ENCODE peak calls at places on chromosomes 13 and 19, in ten cellular contexts. O is activated CD8-positive, alpha-beta memory T cell treated with anti-CD3 and anti-CD28 coated beads for 1 hour; Y is kidney tubule cell; D is body of pancreas; V is MG63; P is fibroblast of lung; L is HS-5; Z is T-helper 17 cell; E is dorsolateral prefrontal cortex; T is activated naive CD4-positive, alpha-beta T cell. R is an unnamed sample.

GRCh38 chr19:10270616-10271394 is at the start of gene ICAM1:
- DNase-seq in O (peak), Z (peak), T (peak), E (no peak), V (peak), D (peak), P (peak), Y (peak), L (peak), R (no peak)

GRCh38 chr19:6588508-6589345 is 2.2 kb downstream of the CD70 start:
- DNase-seq in O (no peak), T (no peak), L (no peak), D (no peak), Z (no peak), E (no peak), V (no peak), Y (no peak), P (no peak), R (no peak)

GRCh38 chr13:55439450-55439849 is 1701.3 kb upstream of the PRR20A start:
- DNase-seq in T (no peak), D (no peak), Y (no peak), E (no peak), P (no peak), V (no peak), L (no peak), Z (no peak), O (no peak), R (no peak)

GRCh38 chr13:91313103-91313502 is 34.4 kb upstream of the MIR17HG start:
- DNase-seq in T (no peak), Z (no peak), D (no peak), V (no peak), P (peak), O (no peak), Y (peak), E (no peak), L (peak), R (no peak)

GRCh38 chr13:35687336-35687735 is 210.8 kb upstream of the MAB21L1 start:
- DNase-seq in L (no peak), Y (no peak), E (no peak), P (no peak), Z (no peak), O (no peak), V (no peak), D (no peak), T (no peak), R (no peak)

GRCh38 chr19:18612772-18613588 is at the start of gene TMEM59L:
- DNase-seq in P (no peak), V (no peak), D (no peak), Y (no peak), Z (peak), T (no peak), L (no peak), E (peak), O (no peak), R (no peak)

GRCh38 chr13:110176431-110176830 is 130.5 kb downstream of the COL4A1 start:
- DNase-seq in O (no peak), T (no peak), L (no peak), P (no peak), Z (no peak), Y (no peak), V (no peak), D (no peak), E (no peak), R (no peak)

GRCh38 chr19:48481846-48482639 is 12.9 kb downstream of the CYTH2 start:
- DNase-seq in O (no peak), L (no peak), Z (no peak), Y (no peak), P (no peak), E (no peak), T (no peak), V (no peak), D (no peak), R (no peak)

GRCh38 chr13:102847272-102848234 is 1.7 kb downstream of the ERCC5 start:
- DNase-seq in D (no peak), O (no peak), Z (no peak), L (no peak), V (no peak), P (peak), Y (peak), T (no peak), E (no peak), R (no peak)

GRCh38 chr19:18896421-18896841 is 473 bp upstream of the CERS1 start:
- DNase-seq in E (peak), D (no peak), V (no peak), Z (no peak), T (no peak), Y (no peak), O (no peak), L (no peak), P (peak), R (no peak)

GRCh38 chr19:54481326-54481930 is 8.3 kb upstream of the CDC42EP5 start:
- DNase-seq in D (peak), Z (no peak), L (no peak), O (no peak), P (no peak), E (no peak), T (no peak), V (peak), Y (peak), R (no peak)

GRCh38 chr13:58804832-58805231 is 1173.3 kb downstream of the PCDH17 start:
- DNase-seq in T (no peak), D (no peak), Y (no peak), P (no peak), Z (no peak), O (no peak), E (no peak), L (no peak), V (no peak), R (no peak)

GRCh38 chr13:51999525-51999924 is 11.7 kb downstream of the ATP7B start:
- DNase-seq in O (no peak), Y (peak), E (peak), Z (no peak), V (peak), T (no peak), L (no peak), D (peak), P (peak), R (no peak)

GRCh38 chr19:2428027-2428690 is 773 bp upstream of the TIMM13 start:
- DNase-seq in V (peak), L (no peak), E (no peak), Y (peak), T (no peak), D (peak), P (peak), Z (no peak), O (no peak), R (no peak)

GRCh38 chr13:110913322-110913721 is 1.5 kb downstream of the ANKRD10 start:
- DNase-seq in E (no peak), T (no peak), Z (no peak), V (no peak), D (peak), P (peak), Y (peak), O (no peak), L (no peak), R (no peak)

GRCh38 chr13:67275351-67275989 is 45.3 kb upstream of the PCDH9 start:
- DNase-seq in O (no peak), T (no peak), D (no peak), V (no peak), P (no peak), Y (no peak), L (no peak), E (no peak), Z (no peak), R (no peak)

GRCh38 chr19:8224394-8225145 is 15.4 kb downstream of the CERS4 start:
- DNase-seq in D (peak), Z (no peak), P (no peak), L (peak), T (no peak), V (peak), O (no peak), Y (peak), E (no peak), R (no peak)

GRCh38 chr13:79258489-79258888 is 147.6 kb downstream of the RBM26 start:
- DNase-seq in T (no peak), L (no peak), Y (no peak), O (no peak), D (no peak), V (no peak), P (no peak), Z (no peak), E (no peak), R (no peak)

GRCh38 chr13:67235265-67235664 is 5.1 kb upstream of the PCDH9 start:
- DNase-seq in Y (no peak), O (no peak), L (no peak), T (no peak), E (no peak), Z (no peak), P (no peak), V (no peak), D (no peak), R (no peak)

GRCh38 chr13:102974574-102975195 is 91.5 kb downstream of the SLC10A2 start:
- DNase-seq in L (no peak), D (no peak), Y (no peak), Z (no peak), V (no peak), E (no peak), O (no peak), T (no peak), P (no peak), R (no peak)

GRCh38 chr19:7833225-7834156 is 3.5 kb downstream of the EVI5L start:
- DNase-seq in Y (peak), Z (no peak), P (peak), O (no peak), T (no peak), L (peak), D (peak), E (peak), V (no peak), R (peak)

GRCh38 chr13:71460179-71460578 is 406.8 kb downstream of the DACH1 start:
- DNase-seq in V (no peak), E (no peak), Y (no peak), T (no peak), Z (no peak), D (no peak), L (no peak), O (no peak), P (peak), R (no peak)

GRCh38 chr19:41369769-41370168 is 5.8 kb upstream of the B9D2 start:
- DNase-seq in D (no peak), E (no peak), Y (no peak), V (no peak), P (no peak), L (no peak), Z (no peak), O (no peak), T (no peak), R (no peak)

GRCh38 chr13:44153536-44153935 is 220.1 kb upstream of the SERP2 start:
- DNase-seq in Y (no peak), Z (no peak), E (no peak), V (no peak), P (no peak), T (no peak), D (no peak), L (no peak), O (no peak), R (peak)

GRCh38 chr13:74778946-74779345 is 644.7 kb upstream of the KLF12 start:
- DNase-seq in Y (no peak), V (no peak), P (peak), L (no peak), Z (no peak), E (no peak), O (no peak), D (no peak), T (no peak), R (no peak)

GRCh38 chr19:51726049-51726448 is 2.3 kb upstream of the HAS1 start:
- DNase-seq in T (no peak), L (no peak), P (peak), E (peak), Z (no peak), V (peak), D (no peak), O (no peak), Y (peak), R (no peak)

GRCh38 chr19:29188704-29189375 is 24.1 kb downstream of the UQCRFS1 start:
- DNase-seq in L (no peak), Z (no peak), P (no peak), D (no peak), V (peak), E (no peak), O (no peak), Y (no peak), T (no peak), R (no peak)

GRCh38 chr19:3494051-3494450 is 6.4 kb downstream of the DOHH start:
- DNase-seq in T (no peak), D (no peak), L (no peak), Z (no peak), O (no peak), P (no peak), V (no peak), Y (no peak), E (peak), R (no peak)

GRCh38 chr19:20066861-20067260 is 10.9 kb upstream of the ZNF90 start:
- DNase-seq in P (no peak), D (no peak), Y (no peak), E (no peak), T (no peak), V (no peak), O (no peak), Z (no peak), L (no peak), R (no peak)

GRCh38 chr13:110131424-110131823 is 175.5 kb downstream of the COL4A1 start:
- DNase-seq in T (no peak), O (no peak), D (no peak), V (no peak), E (no peak), P (no peak), Y (no peak), L (no peak), Z (no peak), R (no peak)

GRCh38 chr19:41426952-41427646 is at the start of gene B3GNT8:
- DNase-seq in T (no peak), O (peak), Z (no peak), D (peak), E (no peak), L (no peak), Y (peak), V (no peak), P (peak), R (no peak)

GRCh38 chr13:40484101-40484800 is 182.2 kb downstream of the FOXO1 start:
- DNase-seq in O (no peak), P (no peak), T (no peak), E (no peak), D (no peak), V (peak), Y (no peak), Z (no peak), L (no peak), R (peak)

GRCh38 chr19:9885077-9885552 is 50.0 kb downstream of the PIN1 start:
- DNase-seq in P (peak), L (no peak), V (peak), T (no peak), Z (no peak), Y (no peak), E (peak), D (no peak), O (no peak), R (peak)

GRCh38 chr13:80341098-80341701 is at the start of gene SPRY2:
- DNase-seq in L (peak), T (peak), Y (peak), Z (no peak), O (no peak), D (peak), V (peak), E (peak), P (peak), R (peak)

GRCh38 chr13:104984296-104984818 is 1551.1 kb downstream of the EFNB2 start:
- DNase-seq in T (no peak), V (no peak), D (no peak), L (no peak), P (peak), E (no peak), O (no peak), Y (peak), Z (no peak), R (peak)

GRCh38 chr19:30898353-30899103 is 450.7 kb downstream of the TSHZ3 start:
- DNase-seq in P (no peak), Y (no peak), Z (no peak), L (no peak), T (no peak), D (no peak), E (no peak), O (no peak), V (no peak), R (no peak)

GRCh38 chr13:98313938-98314292 is 136.8 kb upstream of the RNF113B start:
- DNase-seq in O (no peak), D (peak), E (no peak), L (no peak), Y (peak), P (no peak), V (no peak), Z (no peak), T (no peak), R (no peak)

GRCh38 chr19:39996218-39996810 is 546 bp upstream of the ZNF546 start:
- DNase-seq in P (peak), O (no peak), Z (no peak), T (peak), L (no peak), D (peak), V (no peak), E (no peak), Y (peak), R (no peak)

GRCh38 chr19:44741841-44742352 is 6.6 kb upstream of the BCL3 start:
- DNase-seq in L (peak), Y (peak), T (no peak), V (peak), D (peak), Z (no peak), P (peak), E (peak), O (no peak), R (peak)

R was measured in NCI-H446 treated with DMSO at 0.1 percent for 48 hours.